ENCODE peak calls at places on chromosomes 3 and 15, in seven cellular contexts. V, W, X, U, S, Y and G are unnamed samples.

GRCh38 chr3:119257654-119258410 is 17.2 kb upstream of the B4GALT4 start:
- DNase-seq in V (no peak), W (peak), X (no peak), U (no peak), S (no peak), Y (no peak), G (no peak)

GRCh38 chr15:39609166-39609918 is 28.5 kb downstream of the THBS1 start:
- DNase-seq in V (no peak), W (no peak), X (no peak), U (no peak), S (no peak), Y (no peak), G (no peak)

GRCh38 chr15:62894322-62895085 is 148.0 kb upstream of the TPM1 start:
- DNase-seq in V (no peak), W (no peak), X (peak), U (no peak), S (no peak), Y (peak), G (peak)

GRCh38 chr3:15812183-15812582 is 14.4 kb upstream of the ANKRD28 start:
- DNase-seq in V (no peak), W (no peak), X (peak), U (no peak), S (no peak), Y (peak), G (no peak)

GRCh38 chr3:163391407-163392181 is 1686.7 kb downstream of the SI start:
- DNase-seq in V (no peak), W (no peak), X (no peak), U (no peak), S (no peak), Y (no peak), G (no peak)

GRCh38 chr3:24270204-24270671 is 224.4 kb downstream of the THRB start:
- DNase-seq in V (no peak), W (no peak), X (no peak), U (no peak), S (no peak), Y (no peak), G (no peak)

GRCh38 chr3:5304789-5305680 is 117.5 kb downstream of the EDEM1 start:
- DNase-seq in V (no peak), W (peak), X (peak), U (peak), S (peak), Y (peak), G (peak)

GRCh38 chr3:112333386-112334334 is 704 bp downstream of the CD200 start:
- DNase-seq in V (peak), W (peak), X (peak), U (no peak), S (no peak), Y (peak), G (peak)

GRCh38 chr3:151290673-151291072 is 12.3 kb upstream of the P2RY14 start:
- DNase-seq in V (no peak), W (peak), X (no peak), U (no peak), S (no peak), Y (peak), G (no peak)

GRCh38 chr3:105555206-105555605 is 188.5 kb downstream of the ALCAM start:
- DNase-seq in V (no peak), W (peak), X (no peak), U (no peak), S (no peak), Y (no peak), G (no peak)

GRCh38 chr15:49380912-49381311 is 42.1 kb upstream of the FGF7 start:
- DNase-seq in V (no peak), W (peak), X (peak), U (no peak), S (no peak), Y (peak), G (peak)

GRCh38 chr3:194281306-194281705 is 69.8 kb downstream of the CPN2 start:
- DNase-seq in V (peak), W (no peak), X (no peak), U (no peak), S (no peak), Y (no peak), G (peak)

GRCh38 chr3:30437172-30437571 is 169.2 kb upstream of the TGFBR2 start:
- DNase-seq in V (no peak), W (peak), X (peak), U (no peak), S (no peak), Y (no peak), G (peak)

GRCh38 chr3:86175593-86175992 is 815.4 kb downstream of the VGLL3 start:
- DNase-seq in V (no peak), W (no peak), X (peak), U (no peak), S (no peak), Y (no peak), G (peak)

GRCh38 chr3:14517601-14518431 is 22.3 kb downstream of the GRIP2 start:
- DNase-seq in V (peak), W (no peak), X (no peak), U (no peak), S (no peak), Y (no peak), G (peak)

GRCh38 chr3:174495231-174495755 is 363.8 kb upstream of the NAALADL2 start:
- DNase-seq in V (no peak), W (no peak), X (no peak), U (no peak), S (no peak), Y (no peak), G (no peak)